ENCODE peak calls at places on chromosomes 16 and 17, in ten cellular contexts. One of them, this sample, is unnamed.

GRCh38 chr16:28304214-28304613 is 11.9 kb downstream of the SBK1 start:
- DNase-seq in progenitor cell of endocrine pancreas: no peak
- DNase-seq in prostate gland: no peak
- DNase-seq in GM13977: no peak
- DNase-seq in cardiac fibroblast: peak
- DNase-seq in foreskin keratinocyte: no peak
- DNase-seq in fibroblast of lung: peak
- DNase-seq in foreskin fibroblast: peak
- DNase-seq in adrenal gland: no peak
- DNase-seq in left lung: no peak
- DNase-seq in this sample: no peak

GRCh38 chr17:12348476-12348875 is 317.2 kb upstream of the MYOCD start:
- DNase-seq in cardiac fibroblast: peak
- DNase-seq in prostate gland: no peak
- DNase-seq in foreskin keratinocyte: no peak
- DNase-seq in GM13977: no peak
- DNase-seq in progenitor cell of endocrine pancreas: no peak
- DNase-seq in fibroblast of lung: peak
- DNase-seq in left lung: no peak
- DNase-seq in foreskin fibroblast: no peak
- DNase-seq in adrenal gland: no peak
- DNase-seq in this sample: no peak

GRCh38 chr16:17106243-17106791 is 364.4 kb downstream of the XYLT1 start:
- DNase-seq in progenitor cell of endocrine pancreas: no peak
- DNase-seq in fibroblast of lung: no peak
- DNase-seq in adrenal gland: no peak
- DNase-seq in foreskin keratinocyte: no peak
- DNase-seq in foreskin fibroblast: no peak
- DNase-seq in prostate gland: no peak
- DNase-seq in left lung: no peak
- DNase-seq in cardiac fibroblast: no peak
- DNase-seq in GM13977: peak
- DNase-seq in this sample: no peak

GRCh38 chr17:49596613-49597244 is 21.1 kb downstream of the NXPH3 start:
- DNase-seq in GM13977: no peak
- DNase-seq in adrenal gland: no peak
- DNase-seq in prostate gland: no peak
- DNase-seq in foreskin keratinocyte: no peak
- DNase-seq in progenitor cell of endocrine pancreas: no peak
- DNase-seq in left lung: no peak
- DNase-seq in fibroblast of lung: no peak
- DNase-seq in foreskin fibroblast: no peak
- DNase-seq in cardiac fibroblast: no peak
- DNase-seq in this sample: no peak

GRCh38 chr16:53090591-53091507 is 36.1 kb downstream of the CHD9 start:
- DNase-seq in prostate gland: peak
- DNase-seq in foreskin keratinocyte: no peak
- DNase-seq in foreskin fibroblast: peak
- DNase-seq in fibroblast of lung: peak
- DNase-seq in cardiac fibroblast: peak
- DNase-seq in adrenal gland: peak
- DNase-seq in progenitor cell of endocrine pancreas: no peak
- DNase-seq in GM13977: no peak
- DNase-seq in left lung: peak
- DNase-seq in this sample: peak

GRCh38 chr17:42541041-42541833 is 5.2 kb downstream of the NAGLU start:
- DNase-seq in cardiac fibroblast: no peak
- DNase-seq in adrenal gland: no peak
- DNase-seq in GM13977: no peak
- DNase-seq in prostate gland: no peak
- DNase-seq in fibroblast of lung: no peak
- DNase-seq in foreskin fibroblast: no peak
- DNase-seq in foreskin keratinocyte: no peak
- DNase-seq in left lung: no peak
- DNase-seq in progenitor cell of endocrine pancreas: no peak
- DNase-seq in this sample: no peak

GRCh38 chr17:145671-146541 is 8.5 kb downstream of the SCGB1C2 start:
- DNase-seq in prostate gland: peak
- DNase-seq in progenitor cell of endocrine pancreas: no peak
- DNase-seq in GM13977: no peak
- DNase-seq in adrenal gland: peak
- DNase-seq in left lung: peak
- DNase-seq in foreskin keratinocyte: no peak
- DNase-seq in cardiac fibroblast: no peak
- DNase-seq in fibroblast of lung: no peak
- DNase-seq in foreskin fibroblast: no peak
- DNase-seq in this sample: peak

GRCh38 chr17:43418441-43419374 is 19.9 kb downstream of the ARL4D start:
- DNase-seq in foreskin keratinocyte: peak
- DNase-seq in cardiac fibroblast: peak
- DNase-seq in left lung: no peak
- DNase-seq in GM13977: no peak
- DNase-seq in prostate gland: peak
- DNase-seq in adrenal gland: peak
- DNase-seq in fibroblast of lung: peak
- DNase-seq in foreskin fibroblast: peak
- DNase-seq in progenitor cell of endocrine pancreas: no peak
- DNase-seq in this sample: peak

GRCh38 chr16:892006-892405 is 78.8 kb downstream of the LMF1 start:
- DNase-seq in prostate gland: no peak
- DNase-seq in foreskin fibroblast: no peak
- DNase-seq in GM13977: no peak
- DNase-seq in fibroblast of lung: no peak
- DNase-seq in left lung: peak
- DNase-seq in adrenal gland: no peak
- DNase-seq in progenitor cell of endocrine pancreas: no peak
- DNase-seq in cardiac fibroblast: no peak
- DNase-seq in foreskin keratinocyte: no peak
- DNase-seq in this sample: no peak

GRCh38 chr17:72901098-72901497 is 191.4 kb downstream of the SLC39A11 start:
- DNase-seq in cardiac fibroblast: no peak
- DNase-seq in GM13977: no peak
- DNase-seq in foreskin fibroblast: no peak
- DNase-seq in foreskin keratinocyte: no peak
- DNase-seq in progenitor cell of endocrine pancreas: no peak
- DNase-seq in adrenal gland: no peak
- DNase-seq in prostate gland: no peak
- DNase-seq in left lung: no peak
- DNase-seq in fibroblast of lung: no peak
- DNase-seq in this sample: no peak

GRCh38 chr17:1870592-1870991 is 40.8 kb downstream of the RPA1 start:
- DNase-seq in cardiac fibroblast: no peak
- DNase-seq in foreskin keratinocyte: no peak
- DNase-seq in left lung: no peak
- DNase-seq in prostate gland: no peak
- DNase-seq in adrenal gland: no peak
- DNase-seq in foreskin fibroblast: no peak
- DNase-seq in progenitor cell of endocrine pancreas: no peak
- DNase-seq in fibroblast of lung: no peak
- DNase-seq in GM13977: peak
- DNase-seq in this sample: no peak

GRCh38 chr17:18981642-18982424 is 22.7 kb downstream of the FAM83G start:
- DNase-seq in fibroblast of lung: peak
- DNase-seq in adrenal gland: peak
- DNase-seq in GM13977: no peak
- DNase-seq in left lung: peak
- DNase-seq in foreskin fibroblast: peak
- DNase-seq in cardiac fibroblast: peak
- DNase-seq in foreskin keratinocyte: peak
- DNase-seq in progenitor cell of endocrine pancreas: no peak
- DNase-seq in prostate gland: peak
- DNase-seq in this sample: no peak

GRCh38 chr17:20225162-20226115 is 216.3 kb downstream of the SPECC1 start:
- DNase-seq in progenitor cell of endocrine pancreas: no peak
- DNase-seq in GM13977: no peak
- DNase-seq in adrenal gland: no peak
- DNase-seq in cardiac fibroblast: no peak
- DNase-seq in foreskin keratinocyte: no peak
- DNase-seq in foreskin fibroblast: peak
- DNase-seq in left lung: no peak
- DNase-seq in fibroblast of lung: peak
- DNase-seq in prostate gland: no peak
- DNase-seq in this sample: no peak

GRCh38 chr16:6104423-6104822 is 1006.8 kb upstream of the EEF2KMT start:
- DNase-seq in left lung: no peak
- DNase-seq in progenitor cell of endocrine pancreas: no peak
- DNase-seq in prostate gland: no peak
- DNase-seq in adrenal gland: no peak
- DNase-seq in cardiac fibroblast: no peak
- DNase-seq in GM13977: no peak
- DNase-seq in foreskin keratinocyte: no peak
- DNase-seq in foreskin fibroblast: no peak
- DNase-seq in fibroblast of lung: peak
- DNase-seq in this sample: no peak

GRCh38 chr16:68490829-68491575 is 42.7 kb upstream of the SMPD3 start:
- DNase-seq in adrenal gland: peak
- DNase-seq in GM13977: no peak
- DNase-seq in foreskin fibroblast: peak
- DNase-seq in fibroblast of lung: peak
- DNase-seq in left lung: no peak
- DNase-seq in prostate gland: peak
- DNase-seq in progenitor cell of endocrine pancreas: no peak
- DNase-seq in cardiac fibroblast: peak
- DNase-seq in foreskin keratinocyte: peak
- DNase-seq in this sample: no peak

GRCh38 chr17:29549169-29549935 is 17.5 kb downstream of the ABHD15 start:
- DNase-seq in progenitor cell of endocrine pancreas: no peak
- DNase-seq in GM13977: peak
- DNase-seq in adrenal gland: no peak
- DNase-seq in fibroblast of lung: peak
- DNase-seq in left lung: no peak
- DNase-seq in cardiac fibroblast: no peak
- DNase-seq in prostate gland: no peak
- DNase-seq in foreskin keratinocyte: no peak
- DNase-seq in foreskin fibroblast: no peak
- DNase-seq in this sample: no peak

GRCh38 chr16:81521141-81521626 is 76.6 kb downstream of the CMIP start:
- DNase-seq in foreskin keratinocyte: no peak
- DNase-seq in cardiac fibroblast: no peak
- DNase-seq in fibroblast of lung: no peak
- DNase-seq in left lung: no peak
- DNase-seq in foreskin fibroblast: no peak
- DNase-seq in progenitor cell of endocrine pancreas: no peak
- DNase-seq in prostate gland: no peak
- DNase-seq in adrenal gland: no peak
- DNase-seq in GM13977: peak
- DNase-seq in this sample: peak

GRCh38 chr17:71472809-71473789 is 647.7 kb upstream of the SOX9 start:
- DNase-seq in foreskin fibroblast: peak
- DNase-seq in fibroblast of lung: peak
- DNase-seq in left lung: no peak
- DNase-seq in adrenal gland: no peak
- DNase-seq in foreskin keratinocyte: no peak
- DNase-seq in GM13977: peak
- DNase-seq in cardiac fibroblast: peak
- DNase-seq in progenitor cell of endocrine pancreas: no peak
- DNase-seq in prostate gland: peak
- DNase-seq in this sample: no peak
- TF ChIP-seq CTCF in foreskin fibroblast: peak
- TF ChIP-seq CTCF in fibroblast of lung: peak
- TF ChIP-seq CTCF in left lung: peak
- TF ChIP-seq CTCF in adrenal gland: peak
- TF ChIP-seq CTCF in foreskin keratinocyte: peak
- TF ChIP-seq CTCF in GM13977: peak
- TF ChIP-seq CTCF in cardiac fibroblast: peak
- TF ChIP-seq CTCF in progenitor cell of endocrine pancreas: peak
- TF ChIP-seq CTCF in prostate gland: peak
- TF ChIP-seq CTCF in this sample: peak

GRCh38 chr17:9002236-9002609 is 19.1 kb upstream of the NTN1 start:
- DNase-seq in GM13977: peak
- DNase-seq in progenitor cell of endocrine pancreas: no peak
- DNase-seq in adrenal gland: no peak
- DNase-seq in foreskin keratinocyte: no peak
- DNase-seq in prostate gland: no peak
- DNase-seq in fibroblast of lung: no peak
- DNase-seq in foreskin fibroblast: no peak
- DNase-seq in cardiac fibroblast: no peak
- DNase-seq in left lung: no peak
- DNase-seq in this sample: peak

GRCh38 chr17:9001539-9001938 is 19.8 kb upstream of the NTN1 start:
- DNase-seq in foreskin fibroblast: no peak
- DNase-seq in GM13977: no peak
- DNase-seq in prostate gland: no peak
- DNase-seq in progenitor cell of endocrine pancreas: no peak
- DNase-seq in fibroblast of lung: no peak
- DNase-seq in foreskin keratinocyte: no peak
- DNase-seq in adrenal gland: no peak
- DNase-seq in left lung: no peak
- DNase-seq in cardiac fibroblast: no peak
- DNase-seq in this sample: no peak

GRCh38 chr17:9004132-9004960 is 17.0 kb upstream of the NTN1 start:
- DNase-seq in fibroblast of lung: no peak
- DNase-seq in foreskin keratinocyte: no peak
- DNase-seq in foreskin fibroblast: no peak
- DNase-seq in GM13977: peak
- DNase-seq in adrenal gland: no peak
- DNase-seq in cardiac fibroblast: no peak
- DNase-seq in left lung: no peak
- DNase-seq in prostate gland: no peak
- DNase-seq in progenitor cell of endocrine pancreas: no peak
- DNase-seq in this sample: no peak

GRCh38 chr17:9003355-9004131 is 17.8 kb upstream of the NTN1 start:
- DNase-seq in foreskin keratinocyte: no peak
- DNase-seq in fibroblast of lung: no peak
- DNase-seq in adrenal gland: no peak
- DNase-seq in cardiac fibroblast: no peak
- DNase-seq in GM13977: peak
- DNase-seq in left lung: no peak
- DNase-seq in prostate gland: no peak
- DNase-seq in progenitor cell of endocrine pancreas: peak
- DNase-seq in foreskin fibroblast: no peak
- DNase-seq in this sample: peak

GRCh38 chr17:9002610-9003354 is 18.5 kb upstream of the NTN1 start:
- DNase-seq in GM13977: peak
- DNase-seq in foreskin fibroblast: no peak
- DNase-seq in fibroblast of lung: peak
- DNase-seq in cardiac fibroblast: no peak
- DNase-seq in left lung: peak
- DNase-seq in prostate gland: peak
- DNase-seq in progenitor cell of endocrine pancreas: peak
- DNase-seq in foreskin keratinocyte: no peak
- DNase-seq in adrenal gland: no peak
- DNase-seq in this sample: peak
- TF ChIP-seq CTCF in GM13977: peak
- TF ChIP-seq CTCF in foreskin fibroblast: no peak
- TF ChIP-seq CTCF in fibroblast of lung: no peak
- TF ChIP-seq CTCF in cardiac fibroblast: no peak
- TF ChIP-seq CTCF in left lung: no peak
- TF ChIP-seq CTCF in prostate gland: no peak
- TF ChIP-seq CTCF in progenitor cell of endocrine pancreas: peak
- TF ChIP-seq CTCF in foreskin keratinocyte: peak
- TF ChIP-seq CTCF in adrenal gland: no peak
- TF ChIP-seq CTCF in this sample: peak

GRCh38 chr17:39244600-39245570 is 19.1 kb upstream of the STAC2 start:
- DNase-seq in adrenal gland: peak
- DNase-seq in progenitor cell of endocrine pancreas: peak
- DNase-seq in fibroblast of lung: peak
- DNase-seq in left lung: peak
- DNase-seq in foreskin keratinocyte: peak
- DNase-seq in GM13977: peak
- DNase-seq in cardiac fibroblast: peak
- DNase-seq in prostate gland: peak
- DNase-seq in foreskin fibroblast: peak
- DNase-seq in this sample: peak
- TF ChIP-seq CTCF in adrenal gland: peak
- TF ChIP-seq CTCF in progenitor cell of endocrine pancreas: peak
- TF ChIP-seq CTCF in fibroblast of lung: peak
- TF ChIP-seq CTCF in left lung: peak
- TF ChIP-seq CTCF in foreskin keratinocyte: peak
- TF ChIP-seq CTCF in GM13977: peak
- TF ChIP-seq CTCF in cardiac fibroblast: peak
- TF ChIP-seq CTCF in prostate gland: peak
- TF ChIP-seq CTCF in foreskin fibroblast: peak
- TF ChIP-seq CTCF in this sample: peak

GRCh38 chr16:67013823-67014640 is 14.9 kb upstream of the CBFB start:
- DNase-seq in fibroblast of lung: peak
- DNase-seq in prostate gland: peak
- DNase-seq in left lung: peak
- DNase-seq in cardiac fibroblast: peak
- DNase-seq in adrenal gland: peak
- DNase-seq in progenitor cell of endocrine pancreas: peak
- DNase-seq in foreskin keratinocyte: no peak
- DNase-seq in foreskin fibroblast: peak
- DNase-seq in GM13977: peak
- DNase-seq in this sample: peak
- TF ChIP-seq CTCF in fibroblast of lung: no peak
- TF ChIP-seq CTCF in prostate gland: no peak
- TF ChIP-seq CTCF in left lung: peak
- TF ChIP-seq CTCF in cardiac fibroblast: no peak
- TF ChIP-seq CTCF in adrenal gland: peak
- TF ChIP-seq CTCF in progenitor cell of endocrine pancreas: peak
- TF ChIP-seq CTCF in foreskin keratinocyte: peak
- TF ChIP-seq CTCF in foreskin fibroblast: peak
- TF ChIP-seq CTCF in GM13977: peak
- TF ChIP-seq CTCF in this sample: peak